ENCODE peak calls at places on chromosome 18, in eight cellular contexts. U is HS-5; M is LoVo; F is GM04504; Y is NCI-H1092 treated with DMSO at 0.1 percent for 48 hours; X is cardiac septum; K is aorta; Q is stimulated activated CD4-positive, alpha-beta T cell treated with anti-CD3 and anti-CD28 coated beads, TNF-alpha, amount 100 ng/mL, for 4 hours. W is an unnamed sample.

GRCh38 chr18:28112056-28112470 is 64.9 kb downstream of the CDH2 start:
- DNase-seq in U (no peak), M (no peak), F (peak; percentile 21), Y (no peak), X (no peak), K (no peak), Q (no peak), W (no peak)

GRCh38 chr18:57544958-57545661 is 41.4 kb downstream of the FECH start:
- DNase-seq in U (no peak), M (no peak), F (no peak), Y (peak; percentile 32), X (no peak), K (no peak), Q (no peak), W (no peak)

GRCh38 chr18:814300-815084 is 2.5 kb upstream of the YES1 start:
- DNase-seq in U (no peak), M (no peak), F (no peak), Y (no peak), X (no peak), K (no peak), Q (no peak), W (no peak)

GRCh38 chr18:55031576-55031975 is 72.3 kb upstream of the CCDC68 start:
- DNase-seq in U (no peak), M (no peak), F (no peak), Y (no peak), X (no peak), K (no peak), Q (no peak), W (no peak)

GRCh38 chr18:65753520-65753919 is 2.7 kb downstream of the CDH7 start:
- DNase-seq in U (no peak), M (peak; percentile 38), F (no peak), Y (peak; percentile 92), X (no peak), K (no peak), Q (no peak), W (no peak)

GRCh38 chr18:8757598-8757997 is 52.2 kb downstream of the MTCL1 start:
- DNase-seq in U (no peak), M (no peak), F (no peak), Y (no peak), X (no peak), K (no peak), Q (no peak), W (no peak)

GRCh38 chr18:8623549-8624106 is 14.4 kb downstream of the RAB12 start:
- DNase-seq in U (no peak), M (no peak), F (no peak), Y (no peak), X (no peak), K (no peak), Q (no peak), W (peak; percentile 19)

GRCh38 chr18:11872479-11873136 is 21.4 kb downstream of the CHMP1B start:
- DNase-seq in U (no peak), M (peak; percentile 52), F (no peak), Y (peak; percentile 23), X (no peak), K (no peak), Q (no peak), W (peak; percentile 81)

GRCh38 chr18:21117385-21118135 is 5.9 kb upstream of the ROCK1 start:
- DNase-seq in U (peak; percentile 80), M (no peak), F (peak; percentile 67), Y (no peak), X (no peak), K (no peak), Q (no peak), W (no peak)

GRCh38 chr18:63079114-63079513 is 240.5 kb downstream of the BCL2 start:
- DNase-seq in U (no peak), M (no peak), F (no peak), Y (no peak), X (no peak), K (no peak), Q (no peak), W (no peak)

GRCh38 chr18:12652861-12653401 is 5.0 kb downstream of the SPIRE1 start:
- DNase-seq in U (no peak), M (no peak), F (no peak), Y (no peak), X (no peak), K (no peak), Q (no peak), W (peak; percentile 61)

GRCh38 chr18:12362473-12363174 is 14.4 kb downstream of the AFG3L2 start:
- DNase-seq in U (no peak), M (no peak), F (no peak), Y (no peak), X (no peak), K (no peak), Q (no peak), W (no peak)

GRCh38 chr18:63823516-63824219 is 48.5 kb downstream of the SERPINB7 start:
- DNase-seq in U (no peak), M (no peak), F (no peak), Y (no peak), X (no peak), K (no peak), Q (no peak), W (no peak)

GRCh38 chr18:33761363-33761762 is 183.3 kb downstream of the ASXL3 start:
- DNase-seq in U (no peak), M (no peak), F (no peak), Y (no peak), X (no peak), K (no peak), Q (no peak), W (peak; percentile 18)

GRCh38 chr18:62183578-62184195 is 3.2 kb downstream of the PIGN start:
- DNase-seq in U (peak; percentile 13), M (peak; percentile 63), F (no peak), Y (peak; percentile 60), X (no peak), K (no peak), Q (peak; percentile 16), W (peak; percentile 40)

GRCh38 chr18:62564044-62564443 is 41.2 kb downstream of the ZCCHC2 start:
- DNase-seq in U (no peak), M (no peak), F (no peak), Y (no peak), X (no peak), K (no peak), Q (no peak), W (no peak)

GRCh38 chr18:68935686-68936085 is 137.8 kb downstream of the CCDC102B start:
- DNase-seq in U (no peak), M (no peak), F (no peak), Y (no peak), X (no peak), K (no peak), Q (no peak), W (no peak)

GRCh38 chr18:77069482-77069881 is 63.1 kb downstream of the MBP start:
- DNase-seq in U (no peak), M (no peak), F (no peak), Y (no peak), X (no peak), K (no peak), Q (no peak), W (no peak)

GRCh38 chr18:68623342-68623741 is 91.6 kb downstream of the TMX3 start:
- DNase-seq in U (peak; percentile 20), M (peak; percentile 28), F (peak; percentile 45), Y (peak; percentile 79), X (no peak), K (no peak), Q (no peak), W (peak; percentile 14)

GRCh38 chr18:34707670-34708069 is 2.4 kb upstream of the DTNA start:
- DNase-seq in U (peak; percentile 81), M (peak; percentile 69), F (peak; percentile 90), Y (peak; percentile 93), X (no peak), K (no peak), Q (no peak), W (peak; percentile 66)

GRCh38 chr18:39178171-39178570 is 1612.6 kb upstream of the CELF4 start:
- DNase-seq in U (no peak), M (no peak), F (no peak), Y (no peak), X (no peak), K (no peak), Q (no peak), W (no peak)

GRCh38 chr18:51537487-51537886 is 340.0 kb upstream of the MEX3C start:
- DNase-seq in U (no peak), M (peak; percentile 38), F (no peak), Y (peak; percentile 34), X (no peak), K (no peak), Q (no peak), W (peak; percentile 19)

GRCh38 chr18:60053747-60054304 is 154.0 kb downstream of the PMAIP1 start:
- DNase-seq in U (peak; percentile 94), M (peak; percentile 92), F (peak; percentile 94), Y (no peak), X (no peak), K (no peak), Q (no peak), W (peak; percentile 94)

GRCh38 chr18:9683418-9684396 is 24.4 kb upstream of the RAB31 start:
- DNase-seq in U (no peak), M (no peak), F (peak; percentile 67), Y (no peak), X (no peak), K (no peak), Q (no peak), W (peak; percentile 32)

GRCh38 chr18:73407506-73407905 is 539.7 kb upstream of the NETO1 start:
- DNase-seq in U (no peak), M (no peak), F (no peak), Y (no peak), X (no peak), K (no peak), Q (no peak), W (no peak)

GRCh38 chr18:66682855-66683322 is 79.0 kb upstream of the CDH19 start:
- DNase-seq in U (no peak), M (no peak), F (no peak), Y (peak; percentile 26), X (no peak), K (no peak), Q (no peak), W (no peak)

GRCh38 chr18:75207298-75208054 is 1.5 kb downstream of the PTGR3 start:
- DNase-seq in U (no peak), M (no peak), F (no peak), Y (peak; percentile 71), X (no peak), K (no peak), Q (no peak), W (no peak)

GRCh38 chr18:41128545-41128944 is 826.5 kb upstream of the PIK3C3 start:
- DNase-seq in U (no peak), M (no peak), F (no peak), Y (no peak), X (no peak), K (no peak), Q (no peak), W (no peak)

GRCh38 chr18:55647331-55647730 is 59.3 kb upstream of the TCF4 start:
- DNase-seq in U (no peak), M (no peak), F (no peak), Y (no peak), X (no peak), K (no peak), Q (no peak), W (no peak)

GRCh38 chr18:46711444-46711863 is 45.4 kb downstream of the ST8SIA5 start:
- DNase-seq in U (no peak), M (no peak), F (no peak), Y (no peak), X (no peak), K (no peak), Q (no peak), W (no peak)

GRCh38 chr18:24491882-24492281 is 31.4 kb downstream of the HRH4 start:
- DNase-seq in U (no peak), M (no peak), F (no peak), Y (peak; percentile 80), X (no peak), K (no peak), Q (no peak), W (no peak)

GRCh38 chr18:27860701-27861107 is 316.2 kb downstream of the CDH2 start:
- DNase-seq in U (no peak), M (peak; percentile 9), F (no peak), Y (peak; percentile 76), X (no peak), K (no peak), Q (no peak), W (peak; percentile 62)